ENCODE peak calls at places on chromosomes 7 and 10, in four cellular contexts. One of them, this sample, is unnamed.

GRCh38 chr10:101646369-101646768 is 48.6 kb downstream of the FBXW4 start:
- DNase-seq in epithelial cell of proximal tubule: no peak
- DNase-seq in B cell: no peak
- DNase-seq in HCT116: no peak
- DNase-seq in this sample: no peak

GRCh38 chr10:43627942-43628341 is 20.7 kb downstream of the ZNF32 start:
- DNase-seq in HCT116: no peak
- DNase-seq in B cell: no peak
- DNase-seq in epithelial cell of proximal tubule: no peak
- DNase-seq in this sample: no peak

GRCh38 chr7:102000123-102000522 is 182.7 kb downstream of the CUX1 start:
- DNase-seq in HCT116: no peak
- DNase-seq in epithelial cell of proximal tubule: no peak
- DNase-seq in B cell: no peak
- DNase-seq in this sample: no peak

GRCh38 chr7:157482517-157483120 is 145.8 kb downstream of the DNAJB6 start:
- DNase-seq in epithelial cell of proximal tubule: no peak
- DNase-seq in HCT116: no peak
- DNase-seq in B cell: no peak
- DNase-seq in this sample: no peak

GRCh38 chr10:80589726-80590373 is 52.1 kb downstream of the SH2D4B start:
- DNase-seq in epithelial cell of proximal tubule: no peak
- DNase-seq in B cell: peak; percentile 46
- DNase-seq in HCT116: no peak
- DNase-seq in this sample: no peak

GRCh38 chr10:56178210-56178609 is 182.8 kb downstream of the ZWINT start:
- DNase-seq in HCT116: no peak
- DNase-seq in epithelial cell of proximal tubule: no peak
- DNase-seq in B cell: no peak
- DNase-seq in this sample: no peak

GRCh38 chr7:4144801-4145470 is 537.2 kb upstream of the FOXK1 start:
- DNase-seq in epithelial cell of proximal tubule: no peak
- DNase-seq in B cell: no peak
- DNase-seq in HCT116: no peak
- DNase-seq in this sample: peak; percentile 81

GRCh38 chr10:70679498-70679897 is 7.2 kb downstream of the ADAMTS14 start:
- DNase-seq in B cell: no peak
- DNase-seq in HCT116: no peak
- DNase-seq in epithelial cell of proximal tubule: no peak
- DNase-seq in this sample: no peak

GRCh38 chr10:101066146-101066889 is 4.5 kb downstream of the KAZALD1 start:
- DNase-seq in B cell: peak; percentile 66
- DNase-seq in HCT116: peak; percentile 87
- DNase-seq in epithelial cell of proximal tubule: no peak
- DNase-seq in this sample: no peak

GRCh38 chr10:117886766-117887165 is 160.0 kb downstream of the RAB11FIP2 start:
- DNase-seq in HCT116: no peak
- DNase-seq in B cell: no peak
- DNase-seq in epithelial cell of proximal tubule: no peak
- DNase-seq in this sample: no peak

GRCh38 chr7:137282043-137282442 is 61.5 kb downstream of the PTN start:
- DNase-seq in HCT116: no peak
- DNase-seq in epithelial cell of proximal tubule: no peak
- DNase-seq in B cell: no peak
- DNase-seq in this sample: no peak

GRCh38 chr10:43227911-43228782 is 38.7 kb downstream of the RASGEF1A start:
- DNase-seq in epithelial cell of proximal tubule: no peak
- DNase-seq in HCT116: no peak
- DNase-seq in B cell: peak; percentile 32
- DNase-seq in this sample: peak; percentile 65

GRCh38 chr10:46556515-46557318 is at the start of gene GPRIN2:
- DNase-seq in epithelial cell of proximal tubule: no peak
- DNase-seq in HCT116: no peak
- DNase-seq in B cell: no peak
- DNase-seq in this sample: peak; percentile 77

GRCh38 chr10:124744688-124745055 is 494 bp upstream of the FAM53B start:
- DNase-seq in epithelial cell of proximal tubule: no peak
- DNase-seq in HCT116: peak; percentile 22
- DNase-seq in B cell: no peak
- DNase-seq in this sample: no peak

GRCh38 chr10:102397222-102398171 is 2.0 kb downstream of the NFKB2 start:
- DNase-seq in B cell: no peak
- DNase-seq in epithelial cell of proximal tubule: no peak
- DNase-seq in HCT116: no peak
- DNase-seq in this sample: no peak

GRCh38 chr10:44937201-44938005 is 22.2 kb upstream of the RASSF4 start:
- DNase-seq in HCT116: no peak
- DNase-seq in epithelial cell of proximal tubule: peak; percentile 58
- DNase-seq in B cell: no peak
- DNase-seq in this sample: peak; percentile 50

GRCh38 chr7:64904008-64904407 is 935 bp downstream of the ZNF273 start:
- DNase-seq in B cell: no peak
- DNase-seq in HCT116: no peak
- DNase-seq in epithelial cell of proximal tubule: no peak
- DNase-seq in this sample: no peak

GRCh38 chr7:103447073-103447960 is 1.3 kb upstream of the SLC26A5 start:
- DNase-seq in HCT116: peak; percentile 37
- DNase-seq in B cell: no peak
- DNase-seq in epithelial cell of proximal tubule: no peak
- DNase-seq in this sample: no peak

GRCh38 chr7:95579318-95579717 is 17.0 kb downstream of the PDK4 start:
- DNase-seq in epithelial cell of proximal tubule: no peak
- DNase-seq in HCT116: no peak
- DNase-seq in B cell: no peak
- DNase-seq in this sample: no peak

GRCh38 chr7:27863866-27864265 is 123.9 kb downstream of the TAX1BP1 start:
- DNase-seq in HCT116: no peak
- DNase-seq in B cell: no peak
- DNase-seq in epithelial cell of proximal tubule: no peak
- DNase-seq in this sample: no peak

GRCh38 chr10:12590682-12591642 is 241.6 kb downstream of the CAMK1D start:
- DNase-seq in HCT116: no peak
- DNase-seq in epithelial cell of proximal tubule: no peak
- DNase-seq in B cell: no peak
- DNase-seq in this sample: no peak

GRCh38 chr7:89028319-89028718 is 232.8 kb upstream of the TEX47 start:
- DNase-seq in HCT116: no peak
- DNase-seq in epithelial cell of proximal tubule: no peak
- DNase-seq in B cell: no peak
- DNase-seq in this sample: no peak

GRCh38 chr10:105068497-105068896 is 427.4 kb downstream of the SORCS3 start:
- DNase-seq in B cell: no peak
- DNase-seq in HCT116: no peak
- DNase-seq in epithelial cell of proximal tubule: no peak
- DNase-seq in this sample: no peak

GRCh38 chr7:25858562-25859411 is 293.2 kb upstream of the NFE2L3 start:
- DNase-seq in B cell: no peak
- DNase-seq in epithelial cell of proximal tubule: no peak
- DNase-seq in HCT116: no peak
- DNase-seq in this sample: no peak

GRCh38 chr7:72818663-72819366 is 9.2 kb downstream of the TYW1B start:
- DNase-seq in epithelial cell of proximal tubule: no peak
- DNase-seq in B cell: no peak
- DNase-seq in HCT116: no peak
- DNase-seq in this sample: no peak

GRCh38 chr7:37376386-37376785 is 72.3 kb downstream of the ELMO1 start:
- DNase-seq in epithelial cell of proximal tubule: no peak
- DNase-seq in HCT116: no peak
- DNase-seq in B cell: no peak
- DNase-seq in this sample: no peak

GRCh38 chr7:83301416-83301815 is 138.7 kb upstream of the PCLO start:
- DNase-seq in B cell: no peak
- DNase-seq in HCT116: no peak
- DNase-seq in epithelial cell of proximal tubule: no peak
- DNase-seq in this sample: no peak

GRCh38 chr7:121504478-121504877 is 108.4 kb upstream of the FAM3C start:
- DNase-seq in B cell: no peak
- DNase-seq in epithelial cell of proximal tubule: peak; percentile 84
- DNase-seq in HCT116: no peak
- DNase-seq in this sample: no peak

GRCh38 chr10:27744478-27745379 is 890 bp downstream of the MKX start:
- DNase-seq in epithelial cell of proximal tubule: no peak
- DNase-seq in HCT116: no peak
- DNase-seq in B cell: no peak
- DNase-seq in this sample: peak; percentile 69

GRCh38 chr10:69958232-69958902 is 94.3 kb upstream of the MACROH2A2 start:
- DNase-seq in HCT116: peak; percentile 46
- DNase-seq in epithelial cell of proximal tubule: peak; percentile 16
- DNase-seq in B cell: no peak
- DNase-seq in this sample: peak; percentile 16

GRCh38 chr10:42935466-42935865 is 141.4 kb upstream of the RET start:
- DNase-seq in HCT116: no peak
- DNase-seq in B cell: no peak
- DNase-seq in epithelial cell of proximal tubule: no peak
- DNase-seq in this sample: peak; percentile 56

GRCh38 chr10:72637398-72637857 is 11.5 kb upstream of the MICU1 start:
- DNase-seq in epithelial cell of proximal tubule: no peak
- DNase-seq in HCT116: no peak
- DNase-seq in B cell: no peak
- DNase-seq in this sample: no peak

GRCh38 chr7:140004672-140005071 is 58.1 kb downstream of the PARP12 start:
- DNase-seq in epithelial cell of proximal tubule: no peak
- DNase-seq in B cell: no peak
- DNase-seq in HCT116: no peak
- DNase-seq in this sample: no peak

GRCh38 chr7:140005341-140005740 is 57.4 kb downstream of the PARP12 start:
- DNase-seq in HCT116: no peak
- DNase-seq in epithelial cell of proximal tubule: no peak
- DNase-seq in B cell: no peak
- DNase-seq in this sample: no peak

GRCh38 chr7:140006600-140006999 is 56.2 kb downstream of the PARP12 start:
- DNase-seq in epithelial cell of proximal tubule: no peak
- DNase-seq in HCT116: no peak
- DNase-seq in B cell: no peak
- DNase-seq in this sample: no peak

GRCh38 chr7:140007051-140007690 is 55.6 kb downstream of the PARP12 start:
- DNase-seq in B cell: no peak
- DNase-seq in HCT116: no peak
- DNase-seq in epithelial cell of proximal tubule: no peak
- DNase-seq in this sample: no peak

DNA sequence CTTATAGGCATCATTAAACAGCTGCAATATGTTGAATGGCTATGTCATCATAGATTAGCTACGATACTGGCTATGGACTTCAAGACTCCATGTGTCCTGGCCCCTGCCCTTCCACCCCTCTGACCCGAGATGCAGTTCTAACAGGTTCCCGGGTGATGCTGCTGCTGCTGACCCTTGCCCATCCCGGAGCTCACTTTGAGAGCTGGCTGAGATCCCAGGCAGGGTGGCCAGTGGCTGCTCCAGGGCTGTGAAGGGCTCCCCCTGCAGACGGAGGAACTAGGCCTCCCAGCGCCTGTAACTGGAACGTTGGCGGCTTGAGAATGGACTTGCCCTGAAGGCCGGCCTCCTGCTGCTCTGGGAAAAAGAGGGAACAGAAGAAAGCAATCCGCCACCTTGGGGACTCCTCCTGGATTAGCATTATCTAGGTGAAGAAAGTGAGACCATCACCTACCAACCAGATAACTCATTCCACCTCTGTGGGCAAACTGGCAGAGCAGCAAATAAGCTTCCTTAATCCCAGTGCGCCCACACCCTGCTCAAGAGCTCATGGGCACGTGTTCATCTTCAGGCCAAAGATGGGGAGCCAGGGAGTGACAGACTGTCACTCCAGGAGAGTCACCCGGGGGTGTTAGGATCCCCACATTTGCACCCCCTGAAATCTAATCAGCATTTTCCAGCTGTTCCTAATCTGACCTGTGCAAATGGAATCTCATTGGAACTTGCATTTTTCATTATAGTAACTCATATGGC is 56.8 kb downstream of the PARP12 start:
- DNase-seq in HCT116: peak; percentile 48
- DNase-seq in B cell: no peak
- DNase-seq in epithelial cell of proximal tubule: no peak
- DNase-seq in this sample: no peak
- TF ChIP-seq CTCF in HCT116: peak; percentile 80
- TF ChIP-seq CTCF in B cell: no peak
- TF ChIP-seq CTCF in epithelial cell of proximal tubule: peak; percentile 71
- TF ChIP-seq CTCF in this sample: peak; percentile 47

GRCh38 chr7:14630048-14630447 is 272.5 kb downstream of the DGKB start:
- DNase-seq in epithelial cell of proximal tubule: no peak
- DNase-seq in B cell: no peak
- DNase-seq in HCT116: no peak
- DNase-seq in this sample: no peak
- TF ChIP-seq CTCF in epithelial cell of proximal tubule: no peak
- TF ChIP-seq CTCF in B cell: no peak
- TF ChIP-seq CTCF in HCT116: no peak
- TF ChIP-seq CTCF in this sample: no peak

GRCh38 chr7:142391191-142391992 is 133.5 kb upstream of the PRSS58 start:
- DNase-seq in B cell: no peak
- DNase-seq in epithelial cell of proximal tubule: no peak
- DNase-seq in HCT116: peak; percentile 23
- DNase-seq in this sample: no peak
- TF ChIP-seq CTCF in B cell: no peak
- TF ChIP-seq CTCF in epithelial cell of proximal tubule: peak; percentile 56
- TF ChIP-seq CTCF in HCT116: peak; percentile 65
- TF ChIP-seq CTCF in this sample: peak; percentile 52

DNA sequence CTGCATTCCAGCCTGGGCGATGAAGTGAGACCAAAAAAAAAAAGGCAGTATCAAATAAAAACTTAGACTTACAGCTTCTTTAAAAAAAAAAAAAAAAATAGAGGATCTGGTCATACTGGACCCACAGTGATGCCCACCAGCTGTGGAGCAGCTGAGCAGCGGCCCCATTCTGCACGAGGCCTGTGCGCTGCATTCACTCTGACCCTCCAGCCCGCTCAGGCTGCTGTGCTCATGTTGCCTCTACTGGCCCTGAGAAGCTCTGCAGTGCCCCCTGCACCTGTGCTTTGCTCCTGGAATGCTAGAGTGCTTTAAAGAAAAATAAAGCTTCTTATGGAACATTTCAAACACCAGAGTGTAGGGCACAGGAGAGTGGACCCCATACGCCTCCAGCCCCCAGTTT is 33.2 kb downstream of the TMEM120A start:
- DNase-seq in HCT116: no peak
- DNase-seq in B cell: no peak
- DNase-seq in epithelial cell of proximal tubule: no peak
- DNase-seq in this sample: no peak
- TF ChIP-seq CTCF in HCT116: peak; percentile 29
- TF ChIP-seq CTCF in B cell: no peak
- TF ChIP-seq CTCF in epithelial cell of proximal tubule: peak; percentile 37
- TF ChIP-seq CTCF in this sample: peak; percentile 60

This sample was measured in type B pancreatic cell.